ENCODE peak calls at places on chromosomes 1 and 21, in ten cellular contexts. Z, A, K, S, M, H, L, T, N and Y are unnamed samples.

GRCh38 chr1:51044834-51045233 is 57.2 kb upstream of the C1orf185 start:
- DNase-seq in Z (peak), N (no peak), M (no peak), L (no peak), K (no peak), T (no peak), S (peak), H (no peak), A (no peak), Y (no peak)

GRCh38 chr1:20978413-20978812 is 191.3 kb upstream of the HP1BP3 start:
- DNase-seq in M (no peak), L (no peak), T (no peak), Z (no peak), S (peak), H (no peak), A (no peak), K (no peak), N (no peak), Y (no peak)

GRCh38 chr1:53203466-53203865 is 6.8 kb downstream of the CPT2 start:
- DNase-seq in N (no peak), M (no peak), T (no peak), A (no peak), Z (no peak), K (no peak), S (no peak), H (no peak), L (no peak), Y (no peak)

GRCh38 chr1:24864409-24864808 is 65.7 kb downstream of the RUNX3 start:
- DNase-seq in M (no peak), H (no peak), S (no peak), K (no peak), T (no peak), A (no peak), N (no peak), L (no peak), Z (peak), Y (no peak)

GRCh38 chr1:55703726-55704363 is 488.7 kb upstream of the USP24 start:
- DNase-seq in Z (no peak), H (no peak), A (no peak), S (peak), N (no peak), M (no peak), K (no peak), L (no peak), T (no peak), Y (no peak)

GRCh38 chr1:165365344-165365743 is 8.8 kb upstream of the LMX1A start:
- DNase-seq in M (no peak), Z (peak), S (peak), H (no peak), A (no peak), L (no peak), T (no peak), N (no peak), K (no peak), Y (no peak)

GRCh38 chr1:64822621-64823020 is 77.7 kb downstream of the RAVER2 start:
- DNase-seq in S (peak), L (no peak), K (no peak), A (no peak), M (no peak), N (no peak), H (no peak), Z (peak), T (no peak), Y (no peak)

GRCh38 chr1:915295-916172 is 8.2 kb upstream of the SAMD11 start:
- DNase-seq in N (peak), Z (no peak), T (no peak), L (peak), K (peak), S (no peak), M (no peak), A (no peak), H (no peak), Y (peak)

GRCh38 chr21:44998621-44999427 is 59.0 kb downstream of the SLX9 start:
- DNase-seq in L (peak), T (no peak), S (no peak), Z (no peak), M (no peak), H (no peak), K (peak), N (no peak), A (no peak), Y (peak)

GRCh38 chr21:44999428-44999971 is 59.7 kb downstream of the SLX9 start:
- DNase-seq in H (no peak), Z (no peak), L (peak), A (no peak), T (no peak), N (no peak), S (no peak), M (no peak), K (peak), Y (peak)

GRCh38 chr21:45001134-45002095 is 61.6 kb downstream of the SLX9 start:
- DNase-seq in S (peak), Z (peak), T (no peak), M (peak), H (no peak), L (peak), N (peak), K (peak), A (no peak), Y (peak)

GRCh38 chr21:45000637-45001133 is 60.9 kb downstream of the SLX9 start:
- DNase-seq in N (peak), H (no peak), Z (no peak), T (no peak), L (no peak), K (no peak), A (no peak), S (no peak), M (no peak), Y (peak)

DNA sequence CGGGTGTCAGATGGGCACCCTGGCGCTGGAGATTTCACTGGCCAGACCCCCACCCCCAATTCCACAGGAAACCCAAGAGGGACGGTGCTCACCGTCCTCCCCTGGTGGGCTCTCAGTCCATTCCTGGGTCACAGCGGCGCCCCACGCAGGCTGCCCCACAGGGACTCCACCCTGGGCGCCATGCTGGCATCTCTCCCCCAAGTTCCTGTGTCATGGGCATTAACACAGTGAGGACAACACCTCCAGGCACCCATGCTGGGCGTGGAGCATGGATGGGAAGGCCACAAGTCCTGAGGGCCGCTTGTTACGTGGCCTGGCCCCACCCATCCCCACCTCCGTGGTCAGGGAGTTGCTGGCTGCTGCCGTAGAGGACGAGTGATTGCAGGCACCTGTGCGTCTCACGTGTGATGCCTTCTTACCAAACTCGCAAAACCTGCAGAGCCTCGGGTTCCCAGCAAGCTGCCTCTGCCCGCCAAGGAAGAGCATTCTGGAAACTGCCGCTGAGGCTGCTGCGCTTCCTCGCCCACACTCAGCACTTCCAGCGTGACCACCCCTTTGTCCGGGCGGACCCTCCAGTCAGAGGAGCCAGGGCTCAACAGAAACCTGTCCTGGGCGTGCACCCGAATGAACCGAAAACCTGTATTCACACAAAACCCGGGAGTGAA is 60.3 kb downstream of the SLX9 start:
- DNase-seq in S (no peak), H (no peak), K (peak), Z (no peak), A (no peak), M (peak), L (peak), T (no peak), N (peak), Y (peak)
- H3K27ac ChIP-seq in S (no peak), H (no peak), K (peak), Z (no peak), A (no peak), M (peak), L (no peak), T (no peak), N (no peak), Y (no peak)

GRCh38 chr1:43004587-43005459 is 46.2 kb upstream of the SLC2A1 start:
- DNase-seq in M (no peak), L (no peak), Z (no peak), N (no peak), A (no peak), K (no peak), H (no peak), S (no peak), T (no peak), Y (no peak)
- H3K27ac ChIP-seq in M (no peak), L (no peak), Z (no peak), N (no peak), A (no peak), K (no peak), H (no peak), S (no peak), T (peak), Y (no peak)

GRCh38 chr1:116686175-116686574 is 18.6 kb upstream of the IGSF3 start:
- DNase-seq in M (no peak), T (no peak), N (no peak), Z (no peak), K (no peak), A (no peak), S (no peak), L (no peak), H (no peak), Y (no peak)
- H3K27ac ChIP-seq in M (no peak), T (no peak), N (no peak), Z (no peak), K (no peak), A (no peak), S (no peak), L (no peak), H (no peak), Y (no peak)

DNA sequence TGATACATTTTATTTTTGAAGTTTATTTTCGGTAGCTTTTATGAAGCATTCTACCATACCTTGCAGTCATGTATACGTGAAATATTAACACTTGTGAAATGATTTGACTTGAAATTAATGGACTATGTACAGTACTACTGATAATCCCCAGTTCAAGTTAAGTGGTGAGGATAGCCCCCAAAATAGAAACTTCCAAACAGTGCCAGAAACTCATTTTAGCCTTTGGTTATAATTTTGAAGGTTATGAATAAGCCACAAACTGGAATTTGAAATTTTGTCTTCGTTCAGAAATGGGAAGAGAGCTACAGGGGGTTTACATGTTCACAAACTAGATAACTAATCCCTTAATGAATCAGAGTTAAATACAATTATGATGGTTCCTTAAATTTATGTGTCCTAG is 1.5 kb upstream of the HNRNPU start:
- DNase-seq in M (no peak), S (no peak), T (no peak), K (no peak), N (no peak), H (no peak), L (no peak), Z (no peak), A (no peak), Y (no peak)
- H3K27ac ChIP-seq in M (peak), S (peak), T (no peak), K (no peak), N (peak), H (no peak), L (peak), Z (no peak), A (peak), Y (no peak)